ENCODE peak calls at places on chromosomes 2 and 18, in five cellular contexts. Z is bronchial epithelial cell; O is coronary artery; S is stimulated activated CD4-positive, alpha-beta T cell treated with anti-CD3 and anti-CD28 coated beads, Interleukin-1b, Interleukin-23, amount 100 ng/mL, for 4 hours; K is heart left ventricle. U is an unnamed sample.

GRCh38 chr2:1802046-1802445 is 57.7 kb upstream of the PXDN start:
- DNase-seq in K (no peak), O (no peak), Z (no peak), S (no peak), U (no peak)

GRCh38 chr2:121121661-121122060 is 163.3 kb downstream of the TFCP2L1 start:
- DNase-seq in S (no peak), Z (no peak), K (no peak), O (peak), U (no peak)

GRCh38 chr18:853471-853870 is 41.4 kb upstream of the YES1 start:
- DNase-seq in O (no peak), Z (no peak), K (no peak), S (no peak), U (no peak)

GRCh38 chr2:160389875-160390274 is 103.7 kb downstream of the RBMS1 start:
- DNase-seq in O (no peak), Z (no peak), K (no peak), S (no peak), U (peak)

GRCh38 chr2:73272270-73272669 is 12.0 kb downstream of the FBXO41 start:
- DNase-seq in O (no peak), S (no peak), Z (no peak), K (no peak), U (no peak)

GRCh38 chr2:240566203-240567136 is 1.8 kb upstream of the RNPEPL1 start:
- DNase-seq in S (peak), K (peak), O (peak), Z (peak), U (peak)

GRCh38 chr18:73408434-73408833 is 540.6 kb upstream of the NETO1 start:
- DNase-seq in S (no peak), Z (no peak), K (no peak), O (no peak), U (no peak)

GRCh38 chr2:24208490-24208889 is 33.6 kb downstream of the FAM228A start:
- DNase-seq in O (no peak), Z (no peak), S (no peak), K (no peak), U (no peak)

GRCh38 chr2:199303814-199304213 is 153.9 kb downstream of the SATB2 start:
- DNase-seq in S (no peak), O (no peak), Z (peak), K (no peak), U (peak)

GRCh38 chr2:53286336-53286735 is 481.3 kb upstream of the CHAC2 start:
- DNase-seq in Z (peak), K (no peak), S (no peak), O (no peak), U (peak)

GRCh38 chr2:72722492-72723090 is 103.2 kb downstream of the EXOC6B start:
- DNase-seq in K (no peak), S (no peak), Z (peak), O (no peak), U (no peak)

GRCh38 chr18:79507546-79508480 is 112.1 kb downstream of the NFATC1 start:
- DNase-seq in K (peak), Z (no peak), O (peak), S (no peak), U (no peak)

GRCh38 chr2:156175946-156176345 is 156.6 kb downstream of the NR4A2 start:
- DNase-seq in K (no peak), Z (no peak), S (no peak), O (no peak), U (no peak)

GRCh38 chr2:30078521-30078920 is 68.3 kb upstream of the YPEL5 start:
- DNase-seq in K (no peak), O (no peak), Z (no peak), S (no peak), U (no peak)

U was measured in skeletal muscle cell.